ENCODE peak calls at places on chromosomes 12 and 14, in four cellular contexts. U is NCI-H2081, P is NCI-H69, S is amygdala. H is an unnamed sample.

GRCh38 chr14:88322505-88323085 is 474 bp downstream of the KCNK10 start:
- DNase-seq in U (no peak), P (peak; percentile 69), S (no peak), H (peak; percentile 4)

GRCh38 chr14:105138021-105138541 is 30.5 kb downstream of the JAG2 start:
- DNase-seq in U (no peak), P (no peak), S (no peak), H (no peak)

GRCh38 chr14:95134304-95134933 is 22.9 kb downstream of the DICER1 start:
- DNase-seq in U (no peak), P (no peak), S (no peak), H (no peak)

GRCh38 chr12:15306605-15307004 is 15.7 kb upstream of the PTPRO start:
- DNase-seq in U (no peak), P (no peak), S (no peak), H (no peak)

GRCh38 chr12:40336573-40337199 is 111.9 kb downstream of the LRRK2 start:
- DNase-seq in U (peak; percentile 65), P (peak; percentile 52), S (no peak), H (peak; percentile 43)

GRCh38 chr12:45613306-45613705 is 116.2 kb upstream of the ARID2 start:
- DNase-seq in U (no peak), P (peak; percentile 22), S (no peak), H (no peak)

GRCh38 chr14:74475678-74476077 is 17.4 kb downstream of the NPC2 start:
- DNase-seq in U (no peak), P (no peak), S (no peak), H (no peak)

GRCh38 chr12:39617887-39618286 is 1.7 kb downstream of the ABCD2 start:
- DNase-seq in U (no peak), P (no peak), S (no peak), H (no peak)

GRCh38 chr14:102095871-102096568 is 9.2 kb upstream of the HSP90AA1 start:
- DNase-seq in U (no peak), P (no peak), S (no peak), H (peak; percentile 39)

GRCh38 chr14:65006251-65006721 is 19.6 kb downstream of the FNTB start:
- DNase-seq in U (no peak), P (peak; percentile 59), S (no peak), H (no peak)

GRCh38 chr12:71536279-71536938 is 96.8 kb downstream of the LGR5 start:
- DNase-seq in U (no peak), P (no peak), S (no peak), H (no peak)

GRCh38 chr14:70793637-70794036 is 15.7 kb downstream of the MAP3K9 start:
- DNase-seq in U (no peak), P (no peak), S (no peak), H (no peak)